ENCODE peak calls at places on chromosomes 12 and 14, in six cellular contexts. S is right cardiac atrium; C is mammary epithelial cell; H is neural progenitor cell; E is germinal center; I is stimulated activated CD4-positive, alpha-beta T cell treated with anti-CD3 and anti-CD28 coated beads, TNF-alpha, amount 100 ng/mL, for 1 hour. G is an unnamed sample.

GRCh38 chr12:42511656-42512055 is 77.9 kb downstream of the PRICKLE1 start:
- DNase-seq in S (no peak), C (no peak), H (no peak), E (no peak), I (no peak), G (no peak)

GRCh38 chr14:55938249-55938791 is 179.9 kb upstream of the PELI2 start:
- DNase-seq in S (peak; percentile 53), C (peak; percentile 75), H (no peak), E (no peak), I (no peak), G (no peak)

GRCh38 chr14:73714656-73715081 is 485 bp upstream of the PNMA1 start:
- DNase-seq in S (no peak), C (no peak), H (no peak), E (peak; percentile 35), I (no peak), G (no peak)

GRCh38 chr12:123267991-123268843 is 3.4 kb downstream of the CDK2AP1 start:
- DNase-seq in S (peak; percentile 77), C (no peak), H (no peak), E (no peak), I (no peak), G (no peak)

GRCh38 chr12:103538397-103538796 is 42.6 kb upstream of the C12orf42 start:
- DNase-seq in S (no peak), C (peak; percentile 65), H (no peak), E (no peak), I (no peak), G (no peak)

GRCh38 chr14:52325126-52325525 is 11.0 kb downstream of the PTGER2 start:
- DNase-seq in S (no peak), C (peak; percentile 56), H (no peak), E (peak; percentile 59), I (no peak), G (no peak)

GRCh38 chr12:63955831-63956685 is 111.6 kb downstream of the SRGAP1 start:
- DNase-seq in S (peak; percentile 57), C (no peak), H (no peak), E (no peak), I (no peak), G (no peak)

GRCh38 chr14:59632381-59632780 is 55.8 kb upstream of the CCDC175 start:
- DNase-seq in S (no peak), C (peak; percentile 16), H (peak; percentile 74), E (peak; percentile 25), I (no peak), G (peak; percentile 73)

GRCh38 chr12:11834104-11834812 is 184.8 kb downstream of the ETV6 start:
- DNase-seq in S (no peak), C (peak; percentile 47), H (no peak), E (no peak), I (no peak), G (no peak)

GRCh38 chr12:2261708-2262107 is 208.9 kb downstream of the CACNA1C start:
- DNase-seq in S (no peak), C (no peak), H (no peak), E (no peak), I (no peak), G (no peak)

GRCh38 chr12:49939707-49940106 is 10.8 kb upstream of the AQP2 start:
- DNase-seq in S (no peak), C (no peak), H (no peak), E (no peak), I (no peak), G (no peak)

GRCh38 chr12:43973385-43973784 is 137.5 kb downstream of the TMEM117 start:
- DNase-seq in S (no peak), C (no peak), H (no peak), E (no peak), I (no peak), G (peak; percentile 5)

GRCh38 chr14:50599700-50600444 is 39.9 kb downstream of the ATL1 start:
- DNase-seq in S (no peak), C (peak; percentile 76), H (peak; percentile 49), E (no peak), I (no peak), G (peak; percentile 60)

GRCh38 chr12:116202940-116203339 is 74.6 kb downstream of the MED13L start:
- DNase-seq in S (no peak), C (no peak), H (no peak), E (no peak), I (no peak), G (peak; percentile 63)

GRCh38 chr12:95802482-95803264 is 12.1 kb upstream of the NTN4 start:
- DNase-seq in S (no peak), C (peak; percentile 88), H (no peak), E (no peak), I (no peak), G (peak; percentile 90)

GRCh38 chr14:73180385-73180805 is 44.1 kb downstream of the PSEN1 start:
- DNase-seq in S (no peak), C (peak; percentile 82), H (no peak), E (no peak), I (no peak), G (no peak)

GRCh38 chr12:57889541-57889989 is 43.0 kb upstream of the CTDSP2 start:
- DNase-seq in S (peak; percentile 93), C (no peak), H (peak; percentile 34), E (no peak), I (no peak), G (no peak)

GRCh38 chr12:118312578-118312977 is 60.1 kb downstream of the TAOK3 start:
- DNase-seq in S (no peak), C (peak; percentile 46), H (no peak), E (no peak), I (no peak), G (no peak)

GRCh38 chr12:127393896-127394295 is 873.1 kb upstream of the TMEM132C start:
- DNase-seq in S (no peak), C (peak; percentile 86), H (no peak), E (no peak), I (no peak), G (no peak)

GRCh38 chr12:1318327-1319031 is 275.9 kb downstream of the FBXL14 start:
- DNase-seq in S (peak; percentile 41), C (peak; percentile 52), H (peak; percentile 55), E (no peak), I (no peak), G (peak; percentile 93)

GRCh38 chr12:94805749-94806148 is 155.4 kb upstream of the TMCC3 start:
- DNase-seq in S (no peak), C (peak; percentile 45), H (peak; percentile 21), E (no peak), I (no peak), G (peak; percentile 46)

GRCh38 chr14:75522224-75522764 is at the start of gene BATF:
- DNase-seq in S (peak; percentile 54), C (no peak), H (no peak), E (peak; percentile 51), I (peak; percentile 60), G (no peak)

GRCh38 chr12:6178981-6179761 is 21.0 kb upstream of the CD9 start:
- DNase-seq in S (no peak), C (no peak), H (peak; percentile 76), E (no peak), I (no peak), G (peak; percentile 98)

GRCh38 chr12:132600048-132601032 is 10.0 kb downstream of the LRCOL1 start:
- DNase-seq in S (peak; percentile 91), C (peak; percentile 53), H (peak; percentile 89), E (no peak), I (no peak), G (peak; percentile 73)